ENCODE peak calls at places on chromosomes 12 and 14, in nine cellular contexts. M is hippocampal formation; W is HFF-Myc; O is iris pigment epithelial cell; J is activated CD4-positive, CD25-positive, alpha-beta regulatory T cell; U is ELR; Y is stimulated activated naive CD4-positive, alpha-beta T cell treated with Interleukin-2 at 50 U/mL for 16 hours; P is WTC11; S is fibroblast of gingiva. F is an unnamed sample.

GRCh38 chr12:84599539-84599938 is 313.1 kb downstream of the SLC6A15 start:
- DNase-seq in M (no peak), W (peak; percentile 56), O (peak; percentile 20), J (no peak), U (peak; percentile 17), Y (no peak), P (no peak), S (peak; percentile 48), F (no peak)

GRCh38 chr14:59739794-59740193 is 130.8 kb downstream of the RTN1 start:
- DNase-seq in M (no peak), W (no peak), O (no peak), J (no peak), U (no peak), Y (no peak), P (no peak), S (no peak), F (no peak)

GRCh38 chr14:59829941-59830734 is 40.4 kb downstream of the RTN1 start:
- DNase-seq in M (no peak), W (no peak), O (peak; percentile 54), J (no peak), U (peak; percentile 60), Y (no peak), P (no peak), S (no peak), F (no peak)

GRCh38 chr14:35991356-35991755 is 165.2 kb downstream of the BRMS1L start:
- DNase-seq in M (no peak), W (no peak), O (no peak), J (no peak), U (no peak), Y (no peak), P (no peak), S (no peak), F (no peak)

GRCh38 chr12:6372403-6373003 is 2.9 kb downstream of the SCNN1A start:
- DNase-seq in M (no peak), W (peak; percentile 68), O (peak; percentile 84), J (no peak), U (peak; percentile 89), Y (no peak), P (no peak), S (peak; percentile 88), F (peak; percentile 74)

GRCh38 chr12:52258335-52258901 is 16.0 kb upstream of the KRT86 start:
- DNase-seq in M (no peak), W (no peak), O (peak; percentile 45), J (no peak), U (no peak), Y (no peak), P (peak; percentile 64), S (peak; percentile 25), F (no peak)

GRCh38 chr12:114671664-114672476 is 12.1 kb downstream of the TBX3 start:
- DNase-seq in M (no peak), W (no peak), O (no peak), J (no peak), U (peak; percentile 79), Y (no peak), P (no peak), S (peak; percentile 78), F (no peak)

GRCh38 chr12:116065561-116065960 is 211.9 kb downstream of the MED13L start:
- DNase-seq in M (no peak), W (no peak), O (peak; percentile 14), J (no peak), U (no peak), Y (no peak), P (no peak), S (peak; percentile 78), F (no peak)

GRCh38 chr14:96092936-96093335 is 53.8 kb downstream of the C14orf132 start:
- DNase-seq in M (no peak), W (no peak), O (no peak), J (no peak), U (no peak), Y (no peak), P (no peak), S (no peak), F (no peak)

GRCh38 chr12:68094195-68094594 is 65.3 kb downstream of the IFNG start:
- DNase-seq in M (no peak), W (no peak), O (no peak), J (no peak), U (no peak), Y (no peak), P (no peak), S (no peak), F (no peak)

GRCh38 chr14:98956181-98956580 is 315.8 kb downstream of the BCL11B start:
- DNase-seq in M (no peak), W (no peak), O (no peak), J (no peak), U (no peak), Y (no peak), P (no peak), S (no peak), F (no peak)

GRCh38 chr12:130142736-130143135 is 19.5 kb upstream of the FZD10 start:
- DNase-seq in M (no peak), W (no peak), O (no peak), J (no peak), U (no peak), Y (no peak), P (no peak), S (no peak), F (no peak)

GRCh38 chr12:118582863-118583262 is 206.5 kb downstream of the SUDS3 start:
- DNase-seq in M (no peak), W (no peak), O (no peak), J (no peak), U (no peak), Y (no peak), P (no peak), S (no peak), F (no peak)

GRCh38 chr12:12927211-12928079 is 24.5 kb downstream of the GPRC5D start:
- DNase-seq in M (no peak), W (no peak), O (peak; percentile 61), J (peak; percentile 6), U (peak; percentile 49), Y (peak; percentile 50), P (no peak), S (no peak), F (peak; percentile 90)

GRCh38 chr12:116415408-116416108 is 138.1 kb upstream of the MED13L start:
- DNase-seq in M (no peak), W (no peak), O (no peak), J (no peak), U (no peak), Y (no peak), P (no peak), S (no peak), F (no peak)

GRCh38 chr12:75571204-75571603 is 59.8 kb upstream of the KRR1 start:
- DNase-seq in M (no peak), W (no peak), O (no peak), J (no peak), U (no peak), Y (no peak), P (no peak), S (no peak), F (no peak)

GRCh38 chr14:41668346-41668745 is 61.7 kb downstream of the LRFN5 start:
- DNase-seq in M (no peak), W (peak; percentile 12), O (peak; percentile 6), J (no peak), U (no peak), Y (no peak), P (no peak), S (peak; percentile 27), F (no peak)

GRCh38 chr12:1838223-1838993 is 18.0 kb downstream of the LRTM2 start:
- DNase-seq in M (no peak), W (no peak), O (no peak), J (no peak), U (no peak), Y (no peak), P (no peak), S (no peak), F (no peak)

GRCh38 chr12:12228402-12228801 is 38.4 kb downstream of the LRP6 start:
- DNase-seq in M (no peak), W (no peak), O (no peak), J (no peak), U (no peak), Y (no peak), P (peak; percentile 29), S (no peak), F (no peak)

GRCh38 chr12:131454418-131455217 is 256.3 kb upstream of the SFSWAP start:
- DNase-seq in M (peak; percentile 15), W (no peak), O (peak; percentile 18), J (no peak), U (peak; percentile 14), Y (peak; percentile 12), P (peak; percentile 82), S (no peak), F (no peak)

GRCh38 chr14:45810152-45810872 is 557.3 kb upstream of the MIS18BP1 start:
- DNase-seq in M (no peak), W (no peak), O (no peak), J (no peak), U (peak; percentile 32), Y (no peak), P (no peak), S (no peak), F (no peak)

GRCh38 chr14:105774001-105774400 is 247.6 kb downstream of the TMEM121 start:
- DNase-seq in M (no peak), W (no peak), O (no peak), J (no peak), U (no peak), Y (no peak), P (no peak), S (no peak), F (no peak)

GRCh38 chr14:32480337-32480736 is 151.2 kb downstream of the AKAP6 start:
- DNase-seq in M (no peak), W (peak; percentile 41), O (peak; percentile 50), J (no peak), U (no peak), Y (no peak), P (no peak), S (no peak), F (no peak)